ENCODE peak calls at places on chromosomes 2 and 18, in eight cellular contexts. M is epithelial cell of esophagus; R is fibroblast of the conjunctiva; Y is brain microvascular endothelial cell; L is effector CD4-positive, alpha-beta T cell; C is NCI-H187 treated with DMSO at 0.1 percent for 48 hours; X is anterior cingulate cortex; A is CD8-positive, alpha-beta memory T cell. I is an unnamed sample.

GRCh38 chr2:158728422-158728821 is 66.7 kb upstream of the DAPL1 start:
- DNase-seq in M (no peak), R (no peak), Y (no peak), L (no peak), C (no peak), X (no peak), A (no peak), I (no peak)

GRCh38 chr2:63572001-63572400 is 16.3 kb downstream of the WDPCP start:
- DNase-seq in M (no peak), R (no peak), Y (no peak), L (no peak), C (no peak), X (no peak), A (no peak), I (no peak)

GRCh38 chr2:172968061-172968469 is 107.6 kb upstream of the MAP3K20 start:
- DNase-seq in M (peak), R (peak), Y (peak), L (no peak), C (no peak), X (no peak), A (no peak), I (no peak)

GRCh38 chr2:167052825-167053224 is 164.5 kb downstream of the XIRP2 start:
- DNase-seq in M (peak), R (peak), Y (peak), L (no peak), C (no peak), X (no peak), A (no peak), I (no peak)

GRCh38 chr2:39682078-39682477 is 16.4 kb downstream of the TMEM178A start:
- DNase-seq in M (no peak), R (no peak), Y (no peak), L (no peak), C (no peak), X (no peak), A (no peak), I (no peak)

GRCh38 chr2:38600242-38600891 is 2.4 kb downstream of the HNRNPLL start:
- DNase-seq in M (peak), R (no peak), Y (no peak), L (no peak), C (no peak), X (no peak), A (no peak), I (no peak)

GRCh38 chr18:3623769-3624545 is 174.0 kb downstream of the TGIF1 start:
- DNase-seq in M (peak), R (peak), Y (peak), L (no peak), C (no peak), X (peak), A (no peak), I (peak)

GRCh38 chr2:54103454-54104314 is 11.7 kb upstream of the ACYP2 start:
- DNase-seq in M (peak), R (peak), Y (peak), L (no peak), C (no peak), X (no peak), A (peak), I (no peak)

GRCh38 chr2:115560671-115561070 is 1118.2 kb downstream of the DPP10 start:
- DNase-seq in M (no peak), R (no peak), Y (no peak), L (no peak), C (no peak), X (no peak), A (no peak), I (no peak)